ENCODE peak calls at places on chromosomes 2 and 18, in five cellular contexts. B is left ventricle myocardium inferior, Q is SK-N-SH, N is endothelial cell of umbilical vein, O is AG04450. A is an unnamed sample.

GRCh38 chr2:42040643-42041277 is 7.1 kb upstream of the PKDCC start:
- DNase-seq in B (no peak), Q (no peak), N (no peak), O (no peak), A (no peak)

GRCh38 chr2:137888845-137889244 is 75.4 kb upstream of the HNMT start:
- DNase-seq in B (peak), Q (peak), N (peak), O (no peak), A (peak)

GRCh38 chr2:99697811-99698568 is 208.2 kb upstream of the REV1 start:
- DNase-seq in B (peak), Q (no peak), N (no peak), O (peak), A (no peak)

GRCh38 chr2:232417489-232417888 is 10.8 kb downstream of the ALPG start:
- DNase-seq in B (no peak), Q (no peak), N (no peak), O (no peak), A (no peak)

GRCh38 chr2:72082021-72082739 is 65.5 kb downstream of the CYP26B1 start:
- DNase-seq in B (no peak), Q (no peak), N (no peak), O (no peak), A (no peak)

GRCh38 chr2:96136123-96136720 is 2.1 kb downstream of the ASTL start:
- DNase-seq in B (no peak), Q (peak), N (no peak), O (no peak), A (peak)

GRCh38 chr2:42105330-42106256 is 57.8 kb downstream of the PKDCC start:
- DNase-seq in B (peak), Q (no peak), N (no peak), O (no peak), A (no peak)

GRCh38 chr2:19059076-19059475 is 299.3 kb downstream of the OSR1 start:
- DNase-seq in B (no peak), Q (no peak), N (no peak), O (no peak), A (no peak)

GRCh38 chr2:53353372-53354111 is 414.1 kb upstream of the CHAC2 start:
- DNase-seq in B (no peak), Q (no peak), N (no peak), O (no peak), A (peak)

GRCh38 chr2:191899442-191899841 is 52.6 kb upstream of the CAVIN2 start:
- DNase-seq in B (no peak), Q (no peak), N (peak), O (peak), A (no peak)

GRCh38 chr2:144367030-144367429 is 152.9 kb downstream of the ZEB2 start:
- DNase-seq in B (no peak), Q (no peak), N (no peak), O (no peak), A (no peak)

GRCh38 chr2:149098722-149099121 is 60.2 kb downstream of the LYPD6B start:
- DNase-seq in B (no peak), Q (no peak), N (peak), O (no peak), A (no peak)

GRCh38 chr18:31203794-31204148 is 41.1 kb upstream of the DSC1 start:
- DNase-seq in B (no peak), Q (no peak), N (no peak), O (no peak), A (no peak)

GRCh38 chr18:7940976-7941375 is 373.9 kb downstream of the PTPRM start:
- DNase-seq in B (no peak), Q (peak), N (no peak), O (no peak), A (no peak)

GRCh38 chr2:164141271-164141670 is 405.5 kb upstream of the FIGN start:
- DNase-seq in B (no peak), Q (no peak), N (no peak), O (no peak), A (no peak)

GRCh38 chr2:100882645-100883613 is 63.0 kb downstream of the NPAS2 start:
- DNase-seq in B (no peak), Q (no peak), N (no peak), O (no peak), A (no peak)

GRCh38 chr2:53787255-53787910 is 539 bp downstream of the ERLEC1 start:
- DNase-seq in B (no peak), Q (peak), N (peak), O (no peak), A (no peak)

GRCh38 chr2:110871637-110872036 is 139.3 kb downstream of the ACOXL start:
- DNase-seq in B (no peak), Q (no peak), N (no peak), O (no peak), A (no peak)

GRCh38 chr2:11018651-11019185 is 107.0 kb downstream of the KCNF1 start:
- DNase-seq in B (no peak), Q (no peak), N (no peak), O (no peak), A (no peak)

GRCh38 chr2:112547333-112547732 is 5.1 kb downstream of the POLR1B start:
- DNase-seq in B (no peak), Q (no peak), N (no peak), O (peak), A (no peak)

GRCh38 chr2:112540906-112541305 is 1.4 kb upstream of the POLR1B start:
- DNase-seq in B (no peak), Q (no peak), N (no peak), O (no peak), A (no peak)

GRCh38 chr2:112541315-112542122 is 746 bp upstream of the POLR1B start:
- DNase-seq in B (peak), Q (peak), N (no peak), O (no peak), A (peak)

GRCh38 chr2:112542123-112542973 is at the start of gene POLR1B:
- DNase-seq in B (peak), Q (peak), N (peak), O (peak), A (peak)

DNA sequence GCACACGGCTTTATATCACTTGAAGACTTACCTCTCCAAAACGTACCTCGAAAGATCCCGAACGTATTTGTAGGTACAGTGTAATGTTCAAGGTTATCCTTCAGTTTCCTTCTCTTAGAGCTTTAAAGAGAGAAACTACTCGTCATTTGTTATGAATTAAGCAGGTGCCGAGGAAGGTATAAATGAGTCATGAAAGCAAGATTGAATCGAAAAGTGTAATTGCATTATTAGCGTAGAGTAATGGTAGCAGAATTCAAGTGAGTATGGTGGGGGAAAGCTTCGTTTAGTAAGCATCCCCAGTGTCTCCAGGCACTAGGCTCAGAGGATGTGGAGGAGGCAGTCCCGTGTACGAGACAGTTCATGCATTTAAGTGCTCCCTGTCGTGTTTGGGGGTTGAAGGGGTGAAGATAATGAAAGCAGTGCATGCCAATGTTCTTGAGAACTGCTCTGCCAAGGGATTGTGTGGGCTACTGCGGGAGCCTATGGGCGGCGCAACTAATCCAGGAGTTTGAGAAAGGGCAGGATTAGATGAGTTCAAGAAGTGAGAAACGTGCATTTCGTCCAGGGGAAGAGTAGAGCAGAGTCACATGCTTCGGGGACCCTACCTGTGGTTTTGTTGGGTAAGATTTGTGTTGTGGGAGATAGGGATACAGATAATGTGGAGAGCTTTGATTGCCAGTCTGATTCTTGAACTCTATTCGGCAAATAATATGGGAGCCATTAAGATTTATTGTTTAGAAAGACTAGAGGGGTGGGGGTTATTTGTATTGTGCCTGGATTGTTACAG is 902 bp downstream of the POLR1B start:
- DNase-seq in B (no peak), Q (peak), N (peak), O (no peak), A (no peak)
- TF ChIP-seq CTCF in B (no peak), Q (peak), N (no peak), O (no peak), A (no peak)

GRCh38 chr2:109616184-109616583 is 2.0 kb downstream of the SOWAHC start:
- DNase-seq in B (no peak), Q (no peak), N (no peak), O (no peak), A (no peak)
- H3K4me3 ChIP-seq in B (no peak), Q (peak), N (no peak), O (peak), A (no peak)

GRCh38 chr2:224448236-224448635 is 46.3 kb upstream of the FAM124B start:
- DNase-seq in B (no peak), Q (no peak), N (no peak), O (no peak), A (no peak)

GRCh38 chr2:224444783-224445182 is 42.9 kb upstream of the FAM124B start:
- DNase-seq in B (no peak), Q (no peak), N (no peak), O (no peak), A (no peak)

GRCh38 chr2:224453892-224454291 is 52.0 kb upstream of the FAM124B start:
- DNase-seq in B (no peak), Q (no peak), N (no peak), O (no peak), A (no peak)

GRCh38 chr2:224444011-224444410 is 42.1 kb upstream of the FAM124B start:
- DNase-seq in B (no peak), Q (no peak), N (peak), O (no peak), A (no peak)

GRCh38 chr2:224449212-224450147 is 47.6 kb upstream of the FAM124B start:
- DNase-seq in B (no peak), Q (peak), N (peak), O (no peak), A (no peak)
- TF ChIP-seq CTCF in B (peak), Q (peak), N (peak), O (peak), A (peak)

GRCh38 chr2:64141711-64142405 is 2.4 kb downstream of the PELI1 start:
- DNase-seq in B (no peak), Q (no peak), N (peak), O (no peak), A (no peak)
- H3K4me3 ChIP-seq in B (peak), Q (peak), N (peak), O (peak), A (peak)

DNA sequence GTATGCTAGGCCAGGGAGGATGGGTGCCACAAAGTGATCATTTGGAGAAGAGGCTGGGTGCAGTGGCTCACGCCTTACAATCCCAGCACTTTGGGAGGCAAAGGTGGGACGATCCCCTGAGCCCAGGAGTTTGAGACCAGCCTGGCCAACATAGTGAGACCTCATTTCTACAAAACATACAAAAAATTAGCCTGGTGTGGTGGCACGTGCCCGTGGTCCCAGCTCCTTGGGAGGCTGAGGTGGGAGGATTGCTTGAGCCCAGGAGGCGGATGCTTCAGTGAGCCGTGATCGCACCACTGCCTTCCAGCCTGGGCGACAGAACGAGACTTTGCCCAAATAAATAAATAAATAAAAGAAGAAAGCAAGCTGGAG is 91.7 kb upstream of the SEC11C start:
- DNase-seq in B (no peak), Q (no peak), N (no peak), O (no peak), A (no peak)
- TF ChIP-seq CTCF in B (no peak), Q (no peak), N (no peak), O (no peak), A (no peak)

GRCh38 chr2:196068271-196069209 is at the start of gene DNAH7:
- DNase-seq in B (peak), Q (peak), N (peak), O (peak), A (peak)

GRCh38 chr2:196063773-196064172 is 4.9 kb downstream of the DNAH7 start:
- DNase-seq in B (no peak), Q (no peak), N (no peak), O (no peak), A (no peak)

DNA sequence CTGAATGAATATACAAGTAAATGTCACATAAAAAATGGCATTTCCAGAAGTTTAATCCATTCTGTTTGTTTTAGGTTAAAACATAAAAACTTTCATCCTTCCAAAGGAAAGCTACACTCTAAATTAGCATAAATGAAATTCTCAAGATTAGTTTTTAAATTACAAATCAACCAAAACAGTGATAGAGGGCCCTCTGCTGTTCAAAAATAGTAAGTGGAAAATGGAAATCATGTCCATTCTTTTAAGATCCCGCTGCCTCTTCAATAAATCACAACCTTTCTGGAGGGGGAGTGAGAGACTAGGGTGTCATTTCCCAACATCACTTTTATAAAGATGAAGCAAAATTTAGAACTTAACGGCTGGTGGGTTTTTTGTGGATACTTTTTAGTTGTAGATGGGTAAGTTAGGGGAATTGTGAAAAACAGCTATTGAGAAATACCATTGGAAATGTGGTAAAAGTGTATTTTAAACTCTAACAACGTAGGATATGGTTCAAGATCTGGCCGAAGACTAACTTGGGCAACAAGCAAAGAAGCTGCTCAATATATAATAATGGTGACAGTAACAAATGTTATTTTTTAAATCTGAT is 1.7 kb downstream of the DNAH7 start:
- DNase-seq in B (no peak), Q (peak), N (peak), O (no peak), A (no peak)
- H3K4me3 ChIP-seq in B (no peak), Q (no peak), N (no peak), O (no peak), A (no peak)

GRCh38 chr2:61433606-61434005 is 37.3 kb downstream of the USP34 start:
- DNase-seq in B (no peak), Q (no peak), N (no peak), O (no peak), A (no peak)
- TF ChIP-seq CTCF in B (no peak), Q (no peak), N (no peak), O (no peak), A (no peak)

DNA sequence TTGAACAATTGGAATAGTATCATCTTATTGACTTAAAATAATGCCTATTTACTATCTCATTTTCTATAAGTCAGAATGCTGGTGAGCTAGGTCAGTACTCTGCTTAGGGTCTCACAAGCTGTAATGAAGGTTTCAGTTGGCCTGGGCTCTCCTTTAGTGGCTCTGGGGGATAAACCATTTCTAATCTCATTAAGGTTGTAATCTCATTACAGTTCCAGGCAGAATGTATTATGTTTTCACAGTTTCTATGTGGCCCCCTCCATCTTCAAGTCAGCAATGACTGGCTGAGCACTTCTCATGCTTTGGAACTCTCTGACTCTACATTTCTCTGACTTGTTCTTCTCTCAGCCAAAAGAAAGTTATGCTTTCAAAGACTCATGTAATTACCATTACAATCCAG is 163.1 kb downstream of the CCDC178 start:
- DNase-seq in B (no peak), Q (no peak), N (no peak), O (no peak), A (no peak)
- H3K4me3 ChIP-seq in B (no peak), Q (no peak), N (no peak), O (no peak), A (no peak)

A was measured in BE2C.